ENCODE peak calls at places on chromosome 11, in nine cellular contexts. I is H54; M is nephron progenitor cell; T is activated CD8-positive, alpha-beta T cell treated with anti-CD3 and anti-CD28 coated beads for 36 hours; K is neural crest cell; H is AG09309; L is NCI-H1105; N is cardiac muscle cell; B is neural progenitor cell. F is an unnamed sample.

GRCh38 chr11:129814244-129814992 is 1.2 kb upstream of the TMEM45B start:
- DNase-seq in I (no peak), M (no peak), T (peak; percentile 83), K (no peak), H (no peak), L (no peak), N (no peak), B (peak; percentile 6), F (peak; percentile 57)

GRCh38 chr11:34236572-34236971 is 121.2 kb downstream of the ABTB2 start:
- DNase-seq in I (no peak), M (no peak), T (no peak), K (no peak), H (no peak), L (no peak), N (no peak), B (peak; percentile 49), F (no peak)

GRCh38 chr11:2315395-2316168 is 13.8 kb downstream of the TSPAN32 start:
- DNase-seq in I (no peak), M (no peak), T (no peak), K (no peak), H (no peak), L (no peak), N (no peak), B (no peak), F (no peak)

GRCh38 chr11:19656140-19656541 is 56.5 kb upstream of the NAV2 start:
- DNase-seq in I (no peak), M (no peak), T (no peak), K (no peak), H (no peak), L (no peak), N (no peak), B (no peak), F (no peak)

GRCh38 chr11:102530558-102530957 is at the start of gene MMP7:
- DNase-seq in I (peak; percentile 7), M (no peak), T (no peak), K (no peak), H (no peak), L (no peak), N (no peak), B (no peak), F (no peak)

GRCh38 chr11:68813778-68814177 is 27.9 kb downstream of the CPT1A start:
- DNase-seq in I (no peak), M (no peak), T (no peak), K (no peak), H (no peak), L (no peak), N (no peak), B (no peak), F (no peak)

GRCh38 chr11:119236490-119236889 is 30.4 kb downstream of the CBL start:
- DNase-seq in I (no peak), M (no peak), T (no peak), K (no peak), H (no peak), L (no peak), N (no peak), B (no peak), F (no peak)

GRCh38 chr11:72015511-72016061 is 16.9 kb downstream of the IL18BP start:
- DNase-seq in I (no peak), M (peak; percentile 60), T (peak; percentile 17), K (no peak), H (no peak), L (no peak), N (peak; percentile 39), B (peak; percentile 49), F (no peak)

GRCh38 chr11:66363805-66364535 is 7.6 kb downstream of the SLC29A2 start:
- DNase-seq in I (peak; percentile 70), M (peak; percentile 74), T (peak; percentile 88), K (peak; percentile 80), H (no peak), L (no peak), N (no peak), B (peak; percentile 67), F (peak; percentile 53)

GRCh38 chr11:57978686-57979531 is 44.8 kb upstream of the OR9Q1 start:
- DNase-seq in I (no peak), M (no peak), T (no peak), K (no peak), H (no peak), L (no peak), N (no peak), B (no peak), F (no peak)

GRCh38 chr11:3043315-3043871 is 13.8 kb downstream of the CARS1 start:
- DNase-seq in I (no peak), M (no peak), T (no peak), K (no peak), H (no peak), L (no peak), N (no peak), B (no peak), F (no peak)

GRCh38 chr11:27873664-27874063 is 173.4 kb upstream of the BDNF start:
- DNase-seq in I (no peak), M (no peak), T (no peak), K (no peak), H (no peak), L (no peak), N (no peak), B (no peak), F (no peak)

GRCh38 chr11:3123316-3123715 is 41.8 kb downstream of the OSBPL5 start:
- DNase-seq in I (no peak), M (no peak), T (no peak), K (no peak), H (no peak), L (peak; percentile 90), N (no peak), B (no peak), F (peak; percentile 2)

GRCh38 chr11:120547871-120548681 is 36.5 kb downstream of the GRIK4 start:
- DNase-seq in I (peak; percentile 87), M (no peak), T (no peak), K (no peak), H (peak; percentile 82), L (peak; percentile 89), N (peak; percentile 52), B (peak; percentile 53), F (no peak)

GRCh38 chr11:15969701-15970329 is 386.5 kb downstream of the SOX6 start:
- DNase-seq in I (no peak), M (no peak), T (no peak), K (no peak), H (peak; percentile 54), L (no peak), N (no peak), B (no peak), F (no peak)

GRCh38 chr11:121692236-121692635 is 239.5 kb upstream of the SORL1-AS1 start:
- DNase-seq in I (no peak), M (no peak), T (no peak), K (no peak), H (no peak), L (no peak), N (no peak), B (no peak), F (no peak)